ENCODE peak calls at places on chromosomes 6 and 20, in four cellular contexts. D, U, I and O are unnamed samples.

GRCh38 chr6:167685654-167686053 is 141.1 kb upstream of the AFDN start:
- DNase-seq in D (no peak), U (no peak), I (no peak), O (no peak)

GRCh38 chr6:40558102-40558501 is 29.1 kb downstream of the LRFN2 start:
- DNase-seq in D (no peak), U (peak; percentile 61), I (no peak), O (no peak)

GRCh38 chr20:32535953-32536823 is 48.9 kb downstream of the NOL4L start:
- DNase-seq in D (no peak), U (no peak), I (no peak), O (peak; percentile 66)

GRCh38 chr6:162940426-162940825 is 212.7 kb downstream of the PACRG start:
- DNase-seq in D (peak; percentile 9), U (no peak), I (no peak), O (no peak)

GRCh38 chr6:166499350-166500163 is 86.9 kb downstream of the RAMACL start:
- DNase-seq in D (no peak), U (no peak), I (no peak), O (no peak)

GRCh38 chr6:167824591-167825041 is 2.1 kb upstream of the AFDN start:
- DNase-seq in D (no peak), U (no peak), I (no peak), O (no peak)

GRCh38 chr20:41041693-41042092 is 13.1 kb downstream of the TOP1 start:
- DNase-seq in D (no peak), U (no peak), I (no peak), O (no peak)

GRCh38 chr6:140571139-140571538 is 1196.7 kb upstream of the CITED2 start:
- DNase-seq in D (no peak), U (no peak), I (no peak), O (no peak)

GRCh38 chr6:87336367-87336766 is 7.3 kb upstream of the GJB7 start:
- DNase-seq in D (no peak), U (no peak), I (no peak), O (no peak)

GRCh38 chr6:125988280-125988679 is 1.9 kb downstream of the TRMT11 start:
- DNase-seq in D (no peak), U (no peak), I (no peak), O (no peak)

GRCh38 chr6:89145461-89145961 is 344 bp upstream of the PM20D2 start:
- DNase-seq in D (no peak), U (no peak), I (no peak), O (no peak)

GRCh38 chr6:152673233-152673632 is 24.5 kb upstream of the MYCT1 start:
- DNase-seq in D (no peak), U (no peak), I (no peak), O (no peak)

GRCh38 chr6:17959317-17959716 is 28.1 kb downstream of the KIF13A start:
- DNase-seq in D (no peak), U (no peak), I (no peak), O (no peak)

GRCh38 chr6:108163267-108163643 is 2.6 kb upstream of the NR2E1 start:
- DNase-seq in D (no peak), U (no peak), I (no peak), O (no peak)

GRCh38 chr6:157670466-157671186 is 152.4 kb upstream of the SNX9 start:
- DNase-seq in D (no peak), U (peak; percentile 58), I (no peak), O (no peak)

GRCh38 chr6:111995409-111995808 is 58.5 kb upstream of the CCN6 start:
- DNase-seq in D (no peak), U (no peak), I (no peak), O (no peak)

GRCh38 chr6:31079656-31080261 is 32.6 kb downstream of the C6orf15 start:
- DNase-seq in D (peak; percentile 35), U (no peak), I (no peak), O (peak; percentile 47)

GRCh38 chr20:3670511-3670910 is 7.3 kb upstream of the GFRA4 start:
- DNase-seq in D (no peak), U (no peak), I (peak; percentile 53), O (no peak)

GRCh38 chr6:41597246-41598000 is 40.8 kb upstream of the MDFI start:
- DNase-seq in D (no peak), U (no peak), I (no peak), O (no peak)

GRCh38 chr6:41194386-41194785 is 6.6 kb downstream of the TREML2 start:
- DNase-seq in D (no peak), U (no peak), I (no peak), O (no peak)

GRCh38 chr6:95143408-95144180 is 433.7 kb upstream of the MANEA start:
- DNase-seq in D (no peak), U (no peak), I (no peak), O (no peak)

GRCh38 chr6:168274046-168274952 is 45.3 kb downstream of the DACT2 start:
- DNase-seq in D (no peak), U (no peak), I (no peak), O (no peak)

GRCh38 chr20:4664691-4665360 is 56.9 kb upstream of the PRND start:
- DNase-seq in D (no peak), U (no peak), I (no peak), O (no peak)

GRCh38 chr6:26372308-26373144 is 7.5 kb downstream of the BTN3A2 start:
- DNase-seq in D (no peak), U (no peak), I (no peak), O (no peak)

GRCh38 chr20:64159711-64160110 is 4.5 kb upstream of the MYT1 start:
- DNase-seq in D (no peak), U (no peak), I (peak; percentile 46), O (no peak)

GRCh38 chr20:32509639-32510066 is 75.5 kb downstream of the NOL4L start:
- DNase-seq in D (no peak), U (no peak), I (no peak), O (no peak)

GRCh38 chr20:61519488-61519887 is 267.4 kb downstream of the CDH4 start:
- DNase-seq in D (no peak), U (no peak), I (no peak), O (no peak)

GRCh38 chr20:50636601-50637539 is 54.5 kb downstream of the RIPOR3 start:
- DNase-seq in D (no peak), U (no peak), I (no peak), O (no peak)

GRCh38 chr20:910840-911770 is 5.0 kb downstream of the ANGPT4 start:
- DNase-seq in D (no peak), U (no peak), I (no peak), O (no peak)

GRCh38 chr6:32045811-32046449 is 7.7 kb downstream of the CYP21A2 start:
- DNase-seq in D (no peak), U (no peak), I (peak; percentile 70), O (no peak)

GRCh38 chr6:140201787-140202458 is 827.5 kb upstream of the CITED2 start:
- DNase-seq in D (no peak), U (no peak), I (no peak), O (no peak)

GRCh38 chr6:52612336-52613096 is 35.7 kb upstream of the TRAM2 start:
- DNase-seq in D (no peak), U (no peak), I (no peak), O (no peak)